ENCODE peak calls at places on chromosomes 11 and 22, in five cellular contexts. C is CD4-positive, CD25-positive, alpha-beta regulatory T cell; G is endothelial cell; U is GM13977; F is T-helper 17 cell. J is an unnamed sample.

GRCh38 chr11:69841859-69842698 is 22.9 kb upstream of the FGF3 start:
- DNase-seq in U (no peak), F (no peak), C (no peak), G (no peak), J (no peak)

GRCh38 chr22:26556904-26557303 is 33.0 kb downstream of the TPST2 start:
- DNase-seq in U (no peak), F (no peak), C (no peak), G (no peak), J (no peak)

GRCh38 chr11:130115218-130115617 is 44.4 kb upstream of the ST14 start:
- DNase-seq in F (no peak), U (no peak), G (no peak), C (no peak), J (no peak)

GRCh38 chr22:48322907-48323306 is 1504.8 kb downstream of the BRD1 start:
- DNase-seq in G (no peak), C (no peak), F (no peak), U (no peak), J (no peak)

GRCh38 chr11:27211370-27212127 is 151.5 kb downstream of the CCDC34 start:
- DNase-seq in U (no peak), C (no peak), F (no peak), G (no peak), J (no peak)

GRCh38 chr11:120064341-120064740 is 73.6 kb downstream of the TRIM29 start:
- DNase-seq in C (no peak), U (no peak), G (no peak), F (no peak), J (no peak)

GRCh38 chr11:69915151-69915500 is 95.9 kb upstream of the FGF3 start:
- DNase-seq in F (no peak), C (no peak), U (no peak), G (no peak), J (no peak)

GRCh38 chr11:8233691-8234424 is 29.8 kb downstream of the LMO1 start:
- DNase-seq in G (no peak), F (no peak), C (no peak), U (no peak), J (no peak)

GRCh38 chr11:131867457-131868257 is 497.2 kb downstream of the NTM start:
- DNase-seq in G (peak), C (no peak), U (peak), F (no peak), J (no peak)

GRCh38 chr22:44261861-44262595 is 50.7 kb downstream of the SHISAL1 start:
- DNase-seq in U (no peak), G (no peak), C (no peak), F (no peak), J (no peak)

GRCh38 chr11:86637976-86638375 is 34.4 kb downstream of the ME3 start:
- DNase-seq in F (no peak), C (no peak), G (no peak), U (no peak), J (no peak)

GRCh38 chr22:50683086-50683993 is 10.7 kb downstream of the SHANK3 start:
- DNase-seq in C (no peak), U (no peak), G (peak), F (no peak), J (peak)

GRCh38 chr11:6635082-6635932 is 16.1 kb upstream of the TPP1 start:
- DNase-seq in C (no peak), G (peak), U (no peak), F (no peak), J (no peak)

GRCh38 chr11:9855579-9856260 is 191.8 kb downstream of the SWAP70 start:
- DNase-seq in F (no peak), C (no peak), G (no peak), U (no peak), J (peak)

GRCh38 chr22:50586416-50586815 is 3.8 kb upstream of the CHKB start:
- DNase-seq in F (no peak), U (no peak), G (no peak), C (no peak), J (no peak)

GRCh38 chr11:90855531-90855930 is 632.7 kb upstream of the CHORDC1 start:
- DNase-seq in U (no peak), F (no peak), C (no peak), G (no peak), J (no peak)

GRCh38 chr22:29840498-29840897 is 2.4 kb upstream of the ASCC2 start:
- DNase-seq in C (no peak), F (no peak), U (no peak), G (no peak), J (no peak)

GRCh38 chr11:109964487-109964886 is 128.7 kb upstream of the ZC3H12C start:
- DNase-seq in U (no peak), F (no peak), G (no peak), C (no peak), J (no peak)

GRCh38 chr11:72308226-72309073 is 64.5 kb upstream of the PHOX2A start:
- DNase-seq in C (no peak), G (no peak), U (no peak), F (no peak), J (no peak)

GRCh38 chr11:68574308-68574707 is 110.0 kb upstream of the GAL start:
- DNase-seq in C (no peak), G (no peak), U (no peak), F (no peak), J (no peak)

GRCh38 chr11:66880484-66881211 is 23.8 kb downstream of the LRFN4 start:
- DNase-seq in G (no peak), F (no peak), U (no peak), C (no peak), J (no peak)

GRCh38 chr22:47189056-47189916 is 426.8 kb downstream of the TBC1D22A start:
- DNase-seq in U (no peak), F (peak), C (no peak), G (no peak), J (no peak)

GRCh38 chr11:76626921-76627391 is 43.6 kb downstream of the LRRC32 start:
- DNase-seq in G (peak), C (peak), U (peak), F (no peak), J (peak)

GRCh38 chr22:29947410-29948387 is 64.7 kb downstream of the MTMR3 start:
- DNase-seq in C (no peak), F (no peak), U (no peak), G (no peak), J (no peak)

GRCh38 chr11:77143405-77144020 is 15.5 kb downstream of the MYO7A start:
- DNase-seq in G (no peak), U (no peak), F (no peak), C (no peak), J (no peak)

GRCh38 chr22:26398741-26399153 is 30.3 kb upstream of the ASPHD2 start:
- DNase-seq in F (peak), C (peak), G (peak), U (peak), J (no peak)

GRCh38 chr11:64095949-64096348 is 60.2 kb downstream of the FLRT1 start:
- DNase-seq in C (no peak), G (no peak), U (no peak), F (no peak), J (no peak)

GRCh38 chr11:47148903-47149535 is 27.7 kb downstream of the ARFGAP2 start:
- DNase-seq in G (no peak), F (no peak), C (no peak), U (no peak), J (no peak)